ENCODE peak calls at places on chromosome 14, in nine cellular contexts. One of them, this sample, is unnamed.

GRCh38 chr14:44833376-44833775 is 128.4 kb downstream of the KLHL28 start:
- DNase-seq in transverse colon: no peak
- DNase-seq in Karpas-422: no peak
- DNase-seq in testis: no peak
- DNase-seq in SK-N-SH: no peak
- DNase-seq in tibial artery: no peak
- DNase-seq in spleen: no peak
- DNase-seq in tibial nerve: no peak
- DNase-seq in psoas muscle: no peak
- DNase-seq in this sample: no peak

GRCh38 chr14:45212231-45212630 is 40.8 kb downstream of the MIS18BP1 start:
- DNase-seq in SK-N-SH: no peak
- DNase-seq in transverse colon: no peak
- DNase-seq in testis: no peak
- DNase-seq in tibial nerve: no peak
- DNase-seq in Karpas-422: no peak
- DNase-seq in spleen: no peak
- DNase-seq in psoas muscle: no peak
- DNase-seq in tibial artery: no peak
- DNase-seq in this sample: no peak

GRCh38 chr14:76686646-76687045 is 74.6 kb upstream of the VASH1 start:
- DNase-seq in SK-N-SH: no peak
- DNase-seq in Karpas-422: no peak
- DNase-seq in tibial nerve: no peak
- DNase-seq in transverse colon: no peak
- DNase-seq in tibial artery: no peak
- DNase-seq in spleen: no peak
- DNase-seq in psoas muscle: no peak
- DNase-seq in testis: no peak
- DNase-seq in this sample: no peak

GRCh38 chr14:80679273-80679672 is 262.3 kb downstream of the CEP128 start:
- DNase-seq in tibial nerve: no peak
- DNase-seq in transverse colon: no peak
- DNase-seq in tibial artery: no peak
- DNase-seq in spleen: no peak
- DNase-seq in SK-N-SH: no peak
- DNase-seq in testis: no peak
- DNase-seq in psoas muscle: no peak
- DNase-seq in Karpas-422: no peak
- DNase-seq in this sample: no peak

GRCh38 chr14:20631023-20631820 is 10.3 kb downstream of the OR6S1 start:
- DNase-seq in SK-N-SH: no peak
- DNase-seq in transverse colon: peak; percentile 37
- DNase-seq in spleen: peak; percentile 48
- DNase-seq in psoas muscle: no peak
- DNase-seq in Karpas-422: peak; percentile 85
- DNase-seq in tibial nerve: peak; percentile 61
- DNase-seq in tibial artery: peak; percentile 42
- DNase-seq in testis: peak; percentile 55
- DNase-seq in this sample: no peak

GRCh38 chr14:85531141-85531593 is 1.2 kb downstream of the FLRT2 start:
- DNase-seq in Karpas-422: no peak
- DNase-seq in psoas muscle: peak; percentile 56
- DNase-seq in spleen: peak; percentile 75
- DNase-seq in tibial nerve: peak; percentile 62
- DNase-seq in SK-N-SH: peak; percentile 5
- DNase-seq in testis: no peak
- DNase-seq in tibial artery: no peak
- DNase-seq in transverse colon: no peak
- DNase-seq in this sample: peak; percentile 62

GRCh38 chr14:100776681-100777365 is 49.1 kb upstream of the MEG3 start:
- DNase-seq in SK-N-SH: no peak
- DNase-seq in tibial nerve: no peak
- DNase-seq in tibial artery: no peak
- DNase-seq in spleen: peak; percentile 59
- DNase-seq in transverse colon: no peak
- DNase-seq in Karpas-422: no peak
- DNase-seq in testis: no peak
- DNase-seq in psoas muscle: no peak
- DNase-seq in this sample: no peak

GRCh38 chr14:105460116-105460515 is 14.5 kb upstream of the CRIP2 start:
- DNase-seq in tibial artery: no peak
- DNase-seq in Karpas-422: no peak
- DNase-seq in transverse colon: no peak
- DNase-seq in psoas muscle: no peak
- DNase-seq in testis: no peak
- DNase-seq in SK-N-SH: no peak
- DNase-seq in tibial nerve: no peak
- DNase-seq in spleen: no peak
- DNase-seq in this sample: no peak

GRCh38 chr14:96095581-96096476 is 56.7 kb downstream of the C14orf132 start:
- DNase-seq in psoas muscle: peak; percentile 42
- DNase-seq in tibial artery: peak; percentile 19
- DNase-seq in tibial nerve: no peak
- DNase-seq in SK-N-SH: peak; percentile 82
- DNase-seq in spleen: no peak
- DNase-seq in transverse colon: no peak
- DNase-seq in Karpas-422: peak; percentile 44
- DNase-seq in testis: no peak
- DNase-seq in this sample: peak; percentile 57

GRCh38 chr14:89407856-89408255 is 9.2 kb downstream of the FOXN3 start:
- DNase-seq in spleen: no peak
- DNase-seq in tibial artery: no peak
- DNase-seq in SK-N-SH: no peak
- DNase-seq in Karpas-422: no peak
- DNase-seq in psoas muscle: no peak
- DNase-seq in tibial nerve: no peak
- DNase-seq in testis: no peak
- DNase-seq in transverse colon: no peak
- DNase-seq in this sample: no peak

GRCh38 chr14:63938198-63939005 is 85.6 kb downstream of the SYNE2 start:
- DNase-seq in spleen: no peak
- DNase-seq in testis: no peak
- DNase-seq in SK-N-SH: no peak
- DNase-seq in tibial nerve: no peak
- DNase-seq in Karpas-422: no peak
- DNase-seq in tibial artery: no peak
- DNase-seq in transverse colon: no peak
- DNase-seq in psoas muscle: no peak
- DNase-seq in this sample: no peak

GRCh38 chr14:63941023-63941422 is 88.2 kb downstream of the SYNE2 start:
- DNase-seq in tibial nerve: no peak
- DNase-seq in transverse colon: no peak
- DNase-seq in spleen: no peak
- DNase-seq in psoas muscle: no peak
- DNase-seq in tibial artery: no peak
- DNase-seq in testis: no peak
- DNase-seq in Karpas-422: no peak
- DNase-seq in SK-N-SH: no peak
- DNase-seq in this sample: no peak

GRCh38 chr14:63939006-63939270 is 86.1 kb downstream of the SYNE2 start:
- DNase-seq in tibial artery: no peak
- DNase-seq in Karpas-422: no peak
- DNase-seq in psoas muscle: no peak
- DNase-seq in transverse colon: no peak
- DNase-seq in spleen: no peak
- DNase-seq in testis: no peak
- DNase-seq in SK-N-SH: no peak
- DNase-seq in tibial nerve: no peak
- DNase-seq in this sample: no peak

DNA sequence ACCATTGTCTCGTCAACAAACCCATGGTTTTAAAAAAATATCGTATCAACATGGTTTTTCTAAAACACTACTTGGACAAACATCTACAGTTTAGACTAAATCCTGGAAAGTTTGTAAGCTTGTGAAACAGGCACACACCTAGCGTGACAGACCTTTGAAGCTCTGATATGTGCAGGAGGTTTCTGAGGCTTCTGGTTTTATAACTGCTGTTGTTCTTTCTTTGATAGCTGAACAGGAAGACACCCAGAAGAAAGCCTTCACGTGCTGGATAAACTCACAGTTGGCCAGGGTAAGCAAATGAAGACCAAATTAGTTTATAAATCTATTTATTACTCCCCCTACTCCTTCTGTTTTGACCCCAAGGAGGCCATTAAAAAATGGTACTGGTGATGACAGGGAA is 87.6 kb downstream of the SYNE2 start:
- DNase-seq in tibial nerve: no peak
- DNase-seq in psoas muscle: no peak
- DNase-seq in transverse colon: no peak
- DNase-seq in Karpas-422: no peak
- DNase-seq in tibial artery: no peak
- DNase-seq in testis: no peak
- DNase-seq in SK-N-SH: no peak
- DNase-seq in spleen: no peak
- DNase-seq in this sample: no peak
- H3K27ac ChIP-seq in tibial nerve: no peak overlapping the region
- H3K27ac ChIP-seq in psoas muscle: no peak overlapping the region
- H3K27ac ChIP-seq in transverse colon: no peak overlapping the region
- H3K27ac ChIP-seq in Karpas-422: no peak overlapping the region
- H3K27ac ChIP-seq in tibial artery: no peak overlapping the region
- H3K27ac ChIP-seq in testis: no peak overlapping the region
- H3K27ac ChIP-seq in SK-N-SH: no peak overlapping the region
- H3K27ac ChIP-seq in spleen: no peak overlapping the region
- H3K27ac ChIP-seq in this sample: no peak overlapping the region

GRCh38 chr14:22537436-22538310 is 51.4 kb downstream of the DAD1 start:
- DNase-seq in testis: no peak
- DNase-seq in transverse colon: no peak
- DNase-seq in tibial artery: no peak
- DNase-seq in Karpas-422: no peak
- DNase-seq in tibial nerve: no peak
- DNase-seq in spleen: no peak
- DNase-seq in SK-N-SH: no peak
- DNase-seq in psoas muscle: no peak
- DNase-seq in this sample: no peak
- H3K4me3 ChIP-seq in testis: no peak overlapping the region
- H3K4me3 ChIP-seq in transverse colon: no peak overlapping the region
- H3K4me3 ChIP-seq in tibial artery: no peak overlapping the region
- H3K4me3 ChIP-seq in Karpas-422: no peak overlapping the region
- H3K4me3 ChIP-seq in tibial nerve: no peak overlapping the region
- H3K4me3 ChIP-seq in spleen: peak overlapping the region; percentile 49
- H3K4me3 ChIP-seq in SK-N-SH: no peak overlapping the region
- H3K4me3 ChIP-seq in psoas muscle: no peak overlapping the region
- H3K4me3 ChIP-seq in this sample: no peak overlapping the region

DNA sequence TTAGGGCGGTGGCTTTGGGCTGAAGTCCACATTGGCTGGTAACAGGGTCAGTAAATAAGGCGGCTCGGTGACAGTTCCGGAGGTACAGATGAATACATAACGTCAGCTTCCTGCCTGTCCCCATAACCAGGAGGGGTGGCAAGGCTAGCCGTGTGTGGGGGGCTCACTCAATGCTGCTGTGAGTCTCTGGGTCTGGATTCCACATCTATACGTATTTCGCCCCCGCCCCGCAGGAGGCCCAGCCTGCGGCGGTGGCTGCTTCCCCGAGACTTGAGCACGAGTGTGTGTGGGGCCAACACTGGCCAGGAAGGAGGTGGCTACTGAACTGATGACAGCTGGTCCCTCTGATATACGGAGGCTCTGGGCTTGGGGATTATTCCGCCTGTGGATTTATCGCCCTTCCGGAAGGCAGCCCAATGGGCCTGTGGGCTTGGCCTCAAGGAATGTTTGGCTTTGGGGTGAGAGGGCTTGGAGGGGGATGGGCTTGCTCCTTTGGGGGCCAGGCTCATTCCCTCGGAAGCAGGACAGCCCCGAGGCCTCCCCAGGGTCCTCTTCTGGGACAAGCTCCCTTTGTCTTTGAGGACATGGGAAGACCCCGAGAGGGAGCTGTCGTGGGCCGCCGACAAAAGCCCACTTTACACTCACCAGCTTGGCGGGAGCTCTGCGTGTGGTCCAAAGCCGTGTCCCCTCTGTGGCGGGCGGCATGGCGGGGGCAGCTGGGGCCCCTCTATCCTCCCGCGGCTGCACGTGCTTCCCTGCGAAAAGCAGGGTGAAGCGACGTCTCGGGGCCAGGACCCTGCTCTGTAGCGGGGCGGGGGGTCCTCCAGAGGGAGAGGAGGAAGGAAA is 82.1 kb downstream of the KIF26A start:
- DNase-seq in transverse colon: no peak
- DNase-seq in SK-N-SH: no peak
- DNase-seq in testis: no peak
- DNase-seq in spleen: peak; percentile 64
- DNase-seq in psoas muscle: peak; percentile 1
- DNase-seq in Karpas-422: no peak
- DNase-seq in tibial artery: no peak
- DNase-seq in tibial nerve: no peak
- DNase-seq in this sample: peak; percentile 87
- H3K27ac ChIP-seq in transverse colon: no peak overlapping the region
- H3K27ac ChIP-seq in SK-N-SH: no peak overlapping the region
- H3K27ac ChIP-seq in testis: no peak overlapping the region
- H3K27ac ChIP-seq in spleen: no peak overlapping the region
- H3K27ac ChIP-seq in psoas muscle: no peak overlapping the region
- H3K27ac ChIP-seq in Karpas-422: no peak overlapping the region
- H3K27ac ChIP-seq in tibial artery: no peak overlapping the region
- H3K27ac ChIP-seq in tibial nerve: no peak overlapping the region
- H3K27ac ChIP-seq in this sample: peak overlapping the region; percentile 96

DNA sequence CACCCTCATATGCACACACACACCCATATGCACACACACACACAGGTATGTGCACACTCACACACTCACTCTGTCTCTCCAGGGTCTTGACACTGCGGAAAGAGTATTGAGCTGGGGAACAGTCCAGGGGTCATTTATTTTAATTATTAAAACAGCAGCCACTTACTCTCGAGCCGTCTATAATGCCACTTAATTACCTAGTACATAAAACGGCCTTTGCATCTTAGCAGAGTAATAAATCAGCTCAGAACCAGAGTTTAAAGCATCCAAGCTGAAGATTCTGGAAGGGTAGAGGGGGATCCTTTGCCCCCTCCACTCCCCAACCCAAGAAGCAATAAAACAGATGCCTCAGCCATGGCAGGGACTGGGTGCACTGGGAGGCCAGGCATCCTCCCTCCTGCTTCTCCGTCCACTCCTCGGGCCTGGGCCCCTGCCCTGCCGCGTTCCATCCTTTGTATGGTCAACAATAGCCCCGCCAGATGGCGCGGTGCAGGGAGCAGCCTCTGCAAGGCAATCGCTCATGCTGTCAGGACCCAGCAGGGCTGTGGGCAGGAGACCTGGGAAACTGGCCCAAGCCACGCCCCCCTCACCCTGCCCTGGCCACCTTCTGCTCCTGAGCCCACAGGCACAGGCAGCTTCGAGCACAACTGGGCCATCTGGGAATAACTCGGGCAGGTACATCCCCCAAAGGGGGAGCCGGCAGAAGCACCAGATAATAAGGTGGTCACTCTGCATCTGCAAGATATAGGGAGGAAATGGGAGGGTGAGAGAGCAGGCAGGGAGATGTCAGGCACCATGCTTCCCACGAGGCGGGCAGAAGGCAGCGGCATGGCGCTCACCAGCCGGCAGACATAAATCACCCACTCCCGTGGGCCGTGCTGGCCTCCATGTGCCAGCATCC is 40.9 kb downstream of the CCDC85C start:
- DNase-seq in psoas muscle: peak; percentile 69
- DNase-seq in transverse colon: peak; percentile 82
- DNase-seq in tibial artery: no peak
- DNase-seq in Karpas-422: no peak
- DNase-seq in tibial nerve: peak; percentile 25
- DNase-seq in testis: peak; percentile 86
- DNase-seq in spleen: no peak
- DNase-seq in SK-N-SH: peak; percentile 84
- DNase-seq in this sample: peak; percentile 98
- H3K4me3 ChIP-seq in psoas muscle: no peak overlapping the region
- H3K4me3 ChIP-seq in transverse colon: no peak overlapping the region
- H3K4me3 ChIP-seq in tibial artery: no peak overlapping the region
- H3K4me3 ChIP-seq in Karpas-422: no peak overlapping the region
- H3K4me3 ChIP-seq in tibial nerve: no peak overlapping the region
- H3K4me3 ChIP-seq in testis: no peak overlapping the region
- H3K4me3 ChIP-seq in spleen: no peak overlapping the region
- H3K4me3 ChIP-seq in SK-N-SH: no peak overlapping the region
- H3K4me3 ChIP-seq in this sample: no peak overlapping the region

GRCh38 chr14:90629471-90629870 is 186.8 kb downstream of the TTC7B start:
- DNase-seq in psoas muscle: no peak
- DNase-seq in SK-N-SH: no peak
- DNase-seq in transverse colon: no peak
- DNase-seq in Karpas-422: no peak
- DNase-seq in spleen: no peak
- DNase-seq in tibial nerve: no peak
- DNase-seq in testis: no peak
- DNase-seq in tibial artery: no peak
- DNase-seq in this sample: no peak
- H3K27ac ChIP-seq in psoas muscle: peak overlapping the region; percentile 94
- H3K27ac ChIP-seq in SK-N-SH: peak overlapping the region; percentile 58
- H3K27ac ChIP-seq in transverse colon: no peak overlapping the region
- H3K27ac ChIP-seq in Karpas-422: no peak overlapping the region
- H3K27ac ChIP-seq in spleen: peak overlapping the region; percentile 73
- H3K27ac ChIP-seq in tibial nerve: no peak overlapping the region
- H3K27ac ChIP-seq in testis: peak overlapping the region; percentile 64
- H3K27ac ChIP-seq in tibial artery: no peak overlapping the region
- H3K27ac ChIP-seq in this sample: no peak overlapping the region

This sample was measured in WERI-Rb-1.